ENCODE peak calls at places on chromosomes 3 and 15, in four cellular contexts. R is CD8-positive, alpha-beta memory T cell; J is heart left ventricle; T is body of pancreas. Q is an unnamed sample.
A peak's percentile ranks its signal among the peaks of the same experiment; 100 is the strongest.

GRCh38 chr15:33934896-33935295 is 33.4 kb upstream of the CHRM5 start:
- DNase-seq in R (no peak), J (no peak), T (no peak), Q (no peak)

GRCh38 chr3:80705290-80705689 is 937.5 kb upstream of the ROBO1 start:
- DNase-seq in R (no peak), T (no peak), J (no peak), Q (no peak)

GRCh38 chr3:129231331-129232119 is 17.9 kb upstream of the COPG1 start:
- DNase-seq in T (no peak), J (no peak), R (no peak), Q (no peak)

GRCh38 chr15:24747376-24747775 is 71.8 kb downstream of the NPAP1 start:
- DNase-seq in J (no peak), T (no peak), R (no peak), Q (no peak)

GRCh38 chr15:40334941-40335795 is 5.6 kb downstream of the CCDC9B start:
- DNase-seq in R (no peak), J (no peak), T (no peak), Q (no peak)

GRCh38 chr3:18789734-18790133 is 358.6 kb upstream of the KCNH8 start:
- DNase-seq in J (no peak), T (no peak), R (no peak), Q (no peak)

GRCh38 chr3:128559486-128560225 is 66.7 kb upstream of the GATA2 start:
- DNase-seq in T (no peak), J (no peak), R (no peak), Q (no peak)

GRCh38 chr3:117454236-117454635 is 744.7 kb downstream of the TUSC7 start:
- DNase-seq in J (no peak), T (no peak), R (no peak), Q (no peak)

GRCh38 chr3:1446531-1446930 is 353.7 kb downstream of the CNTN6 start:
- DNase-seq in T (no peak), R (no peak), J (no peak), Q (no peak)

GRCh38 chr15:62727501-62727900 is 315.0 kb upstream of the TPM1 start:
- DNase-seq in J (no peak), R (no peak), T (no peak), Q (no peak)

GRCh38 chr15:66359740-66360139 is 3.3 kb upstream of the TIPIN start:
- DNase-seq in J (no peak), T (no peak), R (no peak), Q (no peak)

GRCh38 chr3:128112406-128112968 is 11.1 kb downstream of the RUVBL1 start:
- DNase-seq in T (no peak), J (no peak), R (peak; percentile 36), Q (no peak)

GRCh38 chr3:189563841-189564563 is 67.2 kb upstream of the TP63 start:
- DNase-seq in T (no peak), R (no peak), J (no peak), Q (no peak)

GRCh38 chr3:86519819-86520218 is 471.1 kb downstream of the VGLL3 start:
- DNase-seq in J (no peak), T (no peak), R (no peak), Q (no peak)

GRCh38 chr15:40307421-40308165 is at the start of gene PLCB2:
- DNase-seq in J (peak; percentile 43), T (no peak), R (peak; percentile 52), Q (peak; percentile 57)

GRCh38 chr15:99057020-99057419 is 47.9 kb upstream of the SYNM start:
- DNase-seq in R (no peak), T (no peak), J (no peak), Q (no peak)

GRCh38 chr3:102354818-102355515 is 79.8 kb upstream of the ZPLD1 start:
- DNase-seq in R (no peak), T (no peak), J (no peak), Q (no peak)

GRCh38 chr3:51559266-51559907 is 20.9 kb downstream of the RAD54L2 start:
- DNase-seq in R (no peak), J (peak; percentile 33), T (peak; percentile 11), Q (peak; percentile 24)

GRCh38 chr3:171432548-171432947 is 27.7 kb downstream of the TNIK start:
- DNase-seq in R (no peak), J (no peak), T (no peak), Q (no peak)

GRCh38 chr3:99896482-99896881 is 78.8 kb downstream of the CMSS1 start:
- DNase-seq in T (no peak), J (no peak), R (no peak), Q (no peak)

GRCh38 chr3:148951599-148952361 is 39.6 kb upstream of the GYG1 start:
- DNase-seq in R (no peak), T (no peak), J (no peak), Q (no peak)

GRCh38 chr3:72590732-72591192 is 257.5 kb downstream of the SHQ1 start:
- DNase-seq in T (no peak), J (no peak), R (no peak), Q (no peak)

GRCh38 chr3:117910820-117911524 is 1123.7 kb downstream of the IGSF11 start:
- DNase-seq in J (no peak), T (peak; percentile 74), R (no peak), Q (no peak)

GRCh38 chr3:72010044-72010443 is 225.1 kb upstream of the PROK2 start:
- DNase-seq in T (no peak), R (no peak), J (no peak), Q (no peak)

GRCh38 chr3:14150491-14151230 is 25.8 kb downstream of the TMEM43 start:
- DNase-seq in J (no peak), R (no peak), T (no peak), Q (no peak)

GRCh38 chr15:48292458-48292857 is 38.8 kb upstream of the DUT start:
- DNase-seq in T (no peak), R (no peak), J (no peak), Q (no peak)

GRCh38 chr3:43259626-43260025 is 26.7 kb upstream of the SNRK start:
- DNase-seq in R (no peak), T (no peak), J (no peak), Q (no peak)

GRCh38 chr15:82952156-82953081 is at the start of gene HOMER2:
- DNase-seq in J (peak; percentile 18), R (no peak), T (peak; percentile 94), Q (peak; percentile 21)

GRCh38 chr3:122674339-122674738 is 6.3 kb upstream of the PARP14 start:
- DNase-seq in J (no peak), T (no peak), R (no peak), Q (no peak)

GRCh38 chr3:169546368-169546767 is 117.1 kb downstream of the MECOM start:
- DNase-seq in R (no peak), T (no peak), J (no peak), Q (no peak)

GRCh38 chr3:98574157-98574556 is 19.3 kb downstream of the CPOX start:
- DNase-seq in T (no peak), J (no peak), R (no peak), Q (no peak)

GRCh38 chr3:150158974-150159625 is 188.4 kb upstream of the PFN2 start:
- DNase-seq in J (no peak), T (peak; percentile 67), R (no peak), Q (no peak)

GRCh38 chr3:138862924-138863775 is 28.4 kb upstream of the PIK3CB start:
- DNase-seq in T (peak; percentile 78), J (no peak), R (no peak), Q (peak; percentile 63)

GRCh38 chr15:27561816-27562215 is 537.3 kb downstream of the OCA2 start:
- DNase-seq in R (no peak), T (no peak), J (no peak), Q (no peak)

GRCh38 chr3:114154321-114154821 is 24.5 kb downstream of the DRD3 start:
- DNase-seq in R (no peak), T (no peak), J (no peak), Q (no peak)

GRCh38 chr15:78149805-78150751 is 916 bp downstream of the IDH3A start:
- DNase-seq in T (no peak), J (no peak), R (no peak), Q (no peak)

GRCh38 chr3:180229113-180229512 is 192.4 kb upstream of the PEX5L start:
- DNase-seq in T (no peak), J (no peak), R (no peak), Q (no peak)

GRCh38 chr3:189121088-189121487 is 50.7 kb upstream of the TPRG1 start:
- DNase-seq in R (no peak), T (no peak), J (no peak), Q (no peak)

DNA sequence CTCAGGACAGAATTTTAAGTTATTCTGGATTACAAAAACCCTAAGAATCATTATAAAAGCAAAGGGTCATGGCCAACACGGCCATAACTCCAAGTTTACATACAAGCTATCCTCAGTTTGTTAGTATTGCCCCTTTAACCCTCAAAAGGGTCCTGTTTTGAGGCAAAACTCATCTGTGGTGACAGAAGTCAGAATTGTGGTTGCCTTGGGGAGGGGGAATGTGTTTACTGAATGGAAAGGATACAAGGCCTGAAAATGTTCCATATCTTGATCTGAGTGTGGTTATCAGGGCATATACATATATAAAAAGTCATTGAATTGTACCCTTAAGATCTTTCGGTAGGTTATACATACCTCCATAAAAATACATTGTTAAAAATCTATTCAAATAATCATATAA is 2.1 kb downstream of the SFMBT1 start:
- DNase-seq in R (no peak), J (no peak), T (no peak), Q (no peak)
- H3K4me3 ChIP-seq in R (peak overlapping the region; percentile 71), J (no peak overlapping the region), T (no peak overlapping the region), Q (no peak overlapping the region)

GRCh38 chr3:194285024-194285858 is 65.9 kb downstream of the CPN2 start:
- DNase-seq in J (no peak), T (no peak), R (no peak), Q (no peak)

GRCh38 chr3:194285859-194286197 is 65.3 kb downstream of the CPN2 start:
- DNase-seq in R (no peak), T (no peak), J (no peak), Q (no peak)

GRCh38 chr3:194287392-194287791 is 63.7 kb downstream of the CPN2 start:
- DNase-seq in T (no peak), J (no peak), R (no peak), Q (no peak)

GRCh38 chr3:194287977-194288706 is 63.0 kb downstream of the CPN2 start:
- DNase-seq in T (peak; percentile 57), R (no peak), J (no peak), Q (no peak)

GRCh38 chr3:194286747-194287146 is 64.4 kb downstream of the CPN2 start:
- DNase-seq in J (no peak), T (no peak), R (no peak), Q (no peak)
- H3K9me3 ChIP-seq in J (peaks cover 5% of the 10 kb centered on the region), T (no peaks in the 10 kb centered on the region), R (no peaks in the 10 kb centered on the region), Q (no peaks in the 10 kb centered on the region)

GRCh38 chr3:9717563-9717962 is 13.9 kb downstream of the CPNE9 start:
- DNase-seq in J (no peak), R (no peak), T (no peak), Q (no peak)
- H3K4me1 ChIP-seq in J (no peaks in the 10 kb centered on the region), R (peaks cover 6% of the 10 kb centered on the region), T (peaks cover 6% of the 10 kb centered on the region), Q (no peaks in the 10 kb centered on the region)

GRCh38 chr3:61822588-61822987 is 261.2 kb downstream of the PTPRG start:
- DNase-seq in R (no peak), J (no peak), T (no peak), Q (no peak)
- H3K4me3 ChIP-seq in R (no peak overlapping the region), J (no peak overlapping the region), T (no peak overlapping the region), Q (no peak overlapping the region)